ENCODE peak calls at places on chromosome 22, in ten cellular contexts. G is activated T-helper 1 cell treated with anti-CD3 and anti-CD28 coated beads, Interleukin-2, amount 50 U/mL, for 16 hours; N is AG04450; D is NCI-H510A treated with DMSO at 0.1 percent for 48 hours; O is B cell; P is fibroblast of villous mesenchyme; K is stomach; R is lower lobe of right lung; H is endothelial cell; U is pons. Z is an unnamed sample.

GRCh38 chr22:35842954-35843353 is 125.3 kb downstream of the APOL5 start:
- DNase-seq in K (no peak), G (no peak), U (no peak), H (peak), N (no peak), O (no peak), P (peak), D (peak), R (no peak), Z (no peak)

GRCh38 chr22:46352691-46353386 is 17.3 kb downstream of the TRMU start:
- DNase-seq in P (peak), D (no peak), O (no peak), U (no peak), G (no peak), K (peak), N (no peak), R (peak), H (no peak), Z (no peak)

GRCh38 chr22:20956258-20957117 is 10.6 kb upstream of the AIFM3 start:
- DNase-seq in H (no peak), P (no peak), R (no peak), G (no peak), N (no peak), U (no peak), K (no peak), O (no peak), D (peak), Z (no peak)

GRCh38 chr22:39511226-39511625 is 9.1 kb upstream of the ATF4 start:
- DNase-seq in O (no peak), D (no peak), U (no peak), G (no peak), P (no peak), R (no peak), N (no peak), K (no peak), H (no peak), Z (no peak)

GRCh38 chr22:17873804-17874203 is 99.5 kb upstream of the BID start:
- DNase-seq in D (no peak), O (no peak), R (no peak), N (no peak), K (no peak), G (no peak), P (no peak), H (no peak), U (no peak), Z (no peak)

GRCh38 chr22:37303821-37304274 is 21.5 kb downstream of the CYTH4 start:
- DNase-seq in O (no peak), D (no peak), K (no peak), N (peak), R (peak), G (no peak), H (no peak), P (peak), U (no peak), Z (no peak)

GRCh38 chr22:38706101-38706884 is 549 bp downstream of the GTPBP1 start:
- DNase-seq in K (peak), N (no peak), D (no peak), R (peak), G (no peak), O (peak), H (peak), P (peak), U (peak), Z (no peak)

GRCh38 chr22:23263651-23264555 is 83.6 kb downstream of the BCR start:
- DNase-seq in R (no peak), U (no peak), N (no peak), D (no peak), P (no peak), H (no peak), G (no peak), O (peak), K (peak), Z (peak)

GRCh38 chr22:40334899-40335298 is 11.4 kb upstream of the ADSL start:
- DNase-seq in D (no peak), G (no peak), O (no peak), N (no peak), H (no peak), R (no peak), P (no peak), U (no peak), K (no peak), Z (no peak)

GRCh38 chr22:23066200-23067022 is 3.9 kb upstream of the GNAZ start:
- DNase-seq in D (no peak), O (peak), P (no peak), H (peak), R (peak), U (no peak), G (no peak), N (no peak), K (peak), Z (no peak)

GRCh38 chr22:48826546-48826945 is 1001.1 kb downstream of the BRD1 start:
- DNase-seq in R (no peak), K (no peak), U (no peak), G (no peak), O (no peak), P (no peak), D (no peak), N (no peak), H (no peak), Z (no peak)

GRCh38 chr22:35987487-35987886 is 41.1 kb downstream of the RBFOX2 start:
- DNase-seq in D (no peak), P (peak), N (no peak), R (no peak), U (no peak), K (no peak), O (no peak), G (no peak), H (no peak), Z (no peak)

GRCh38 chr22:36374603-36375024 is 13.2 kb downstream of the MYH9 start:
- DNase-seq in N (no peak), R (no peak), K (peak), D (no peak), H (no peak), P (no peak), U (no peak), O (no peak), G (no peak), Z (no peak)

GRCh38 chr22:49979587-49980264 is 19.2 kb downstream of the PIM3 start:
- DNase-seq in H (peak), P (peak), G (no peak), K (peak), N (no peak), U (no peak), R (peak), D (no peak), O (peak), Z (no peak)

GRCh38 chr22:50691521-50691920 is 18.9 kb downstream of the SHANK3 start:
- DNase-seq in N (no peak), D (no peak), U (no peak), K (no peak), P (peak), G (no peak), H (no peak), R (no peak), O (no peak), Z (no peak)

GRCh38 chr22:44592466-44593180 is 94.6 kb upstream of the RTL6 start:
- DNase-seq in H (no peak), P (no peak), K (no peak), N (no peak), O (no peak), D (no peak), G (no peak), U (no peak), R (no peak), Z (no peak)

GRCh38 chr22:44309137-44309536 is 3.6 kb downstream of the SHISAL1 start:
- DNase-seq in N (peak), K (no peak), P (peak), H (no peak), R (no peak), D (no peak), O (no peak), G (no peak), U (no peak), Z (no peak)

GRCh38 chr22:20229916-20230775 is 38.0 kb downstream of the RTN4R start:
- DNase-seq in O (no peak), H (no peak), G (no peak), D (no peak), N (no peak), K (peak), U (no peak), R (no peak), P (no peak), Z (no peak)

GRCh38 chr22:40703174-40703573 is 23.9 kb downstream of the MCHR1 start:
- DNase-seq in O (no peak), N (no peak), H (no peak), G (no peak), D (no peak), U (no peak), R (no peak), P (no peak), K (no peak), Z (no peak)

GRCh38 chr22:45994516-45995404 is 17.8 kb upstream of the WNT7B start:
- DNase-seq in R (peak), D (peak), H (peak), O (peak), N (no peak), P (peak), U (peak), G (peak), K (peak), Z (peak)

GRCh38 chr22:23608583-23608982 is 23.5 kb downstream of the DRICH1 start:
- DNase-seq in O (no peak), U (no peak), H (peak), K (no peak), D (no peak), G (no peak), P (peak), N (no peak), R (no peak), Z (no peak)

GRCh38 chr22:49594078-49594477 is 233.6 kb downstream of the BRD1 start:
- DNase-seq in N (no peak), R (no peak), K (no peak), D (no peak), H (no peak), G (no peak), P (no peak), U (no peak), O (no peak), Z (no peak)

GRCh38 chr22:30306629-30307016 is 17.3 kb upstream of the CASTOR1 start:
- DNase-seq in R (no peak), U (no peak), P (no peak), K (no peak), H (no peak), G (no peak), O (no peak), N (no peak), D (no peak), Z (peak)